ENCODE peak calls at places on chromosomes 5 and 9, in seven cellular contexts. I, O, B, W, Q, Y and C are unnamed samples.
A peak's percentile ranks its signal among the peaks of the same experiment; 100 is the strongest.

GRCh38 chr5:14039576-14039975 is 95.1 kb upstream of the DNAH5 start:
- DNase-seq in I (no peak), O (no peak), B (no peak), W (no peak), Q (no peak), Y (peak; percentile 95), C (no peak)

GRCh38 chr5:115460476-115460875 is 84.1 kb downstream of the FEM1C start:
- DNase-seq in I (peak; percentile 74), O (no peak), B (peak; percentile 55), W (peak; percentile 88), Q (peak; percentile 81), Y (peak; percentile 88), C (no peak)

GRCh38 chr5:36251218-36251617 is 9.5 kb upstream of the NADK2 start:
- DNase-seq in I (no peak), O (no peak), B (no peak), W (no peak), Q (no peak), Y (no peak), C (no peak)

GRCh38 chr9:133274236-133275104 is 531 bp downstream of the ABO start:
- DNase-seq in I (no peak), O (no peak), B (no peak), W (no peak), Q (no peak), Y (no peak), C (no peak)

GRCh38 chr5:85769347-85769746 is 848.4 kb upstream of the COX7C start:
- DNase-seq in I (no peak), O (no peak), B (no peak), W (no peak), Q (no peak), Y (no peak), C (no peak)

GRCh38 chr5:97231025-97231636 is 48.1 kb upstream of the RIOK2 start:
- DNase-seq in I (peak; percentile 53), O (no peak), B (peak; percentile 88), W (no peak), Q (peak; percentile 56), Y (peak; percentile 11), C (peak; percentile 28)

GRCh38 chr5:132825824-132826391 is 4.5 kb downstream of the SHROOM1 start:
- DNase-seq in I (no peak), O (no peak), B (no peak), W (peak; percentile 45), Q (no peak), Y (no peak), C (no peak)

GRCh38 chr9:116663588-116663987 is 23.5 kb upstream of the TRIM32 start:
- DNase-seq in I (no peak), O (no peak), B (no peak), W (no peak), Q (no peak), Y (no peak), C (no peak)

GRCh38 chr5:55062039-55062779 is 38.2 kb downstream of the GZMK start:
- DNase-seq in I (peak; percentile 94), O (peak; percentile 11), B (no peak), W (no peak), Q (no peak), Y (no peak), C (no peak)